ENCODE peak calls at places on chromosomes 4 and X, in seven cellular contexts. E, K, Y, A, V, Z and D are unnamed samples. For H3K4me1, the result is how much of the 10 kb centered on the place peaks cover.

GRCh38 chr4:90951037-90951436 is 823.8 kb downstream of the CCSER1 start:
- DNase-seq in E (peak), K (peak), Y (no peak), A (no peak), V (peak), Z (no peak), D (peak)

GRCh38 chrX:100410901-100411801 is 1.1 kb upstream of the PCDH19 start:
- DNase-seq in E (peak), K (peak), Y (no peak), A (no peak), V (no peak), Z (no peak), D (no peak)

GRCh38 chr4:183499797-183500196 is 5.1 kb upstream of the ING2 start:
- DNase-seq in E (no peak), K (no peak), Y (no peak), A (no peak), V (no peak), Z (no peak), D (no peak)

GRCh38 chrX:10677490-10677889 is 57.1 kb upstream of the MID1 start:
- DNase-seq in E (no peak), K (no peak), Y (no peak), A (no peak), V (no peak), Z (peak), D (no peak)

GRCh38 chr4:111506706-111507105 is 638.5 kb upstream of the FAM241A start:
- DNase-seq in E (no peak), K (no peak), Y (no peak), A (no peak), V (no peak), Z (no peak), D (no peak)

GRCh38 chr4:3389879-3390840 is 51.6 kb upstream of the HGFAC start:
- DNase-seq in E (no peak), K (no peak), Y (no peak), A (peak), V (no peak), Z (no peak), D (no peak)

GRCh38 chr4:40183615-40184411 is 13.0 kb upstream of the RHOH start:
- DNase-seq in E (no peak), K (no peak), Y (no peak), A (no peak), V (no peak), Z (no peak), D (no peak)

GRCh38 chrX:56733459-56734046 is 4.5 kb downstream of the NBDY start:
- DNase-seq in E (peak), K (peak), Y (peak), A (no peak), V (peak), Z (peak), D (peak)

GRCh38 chr4:1536579-1537409 is 130.6 kb upstream of the NKX1-1 start:
- DNase-seq in E (no peak), K (no peak), Y (no peak), A (no peak), V (no peak), Z (no peak), D (no peak)

GRCh38 chrX:31524182-31524581 is 452.3 kb upstream of the FTHL17 start:
- DNase-seq in E (no peak), K (no peak), Y (no peak), A (no peak), V (no peak), Z (no peak), D (no peak)

GRCh38 chr4:78622253-78622979 is 70.8 kb downstream of the ANXA3 start:
- DNase-seq in E (no peak), K (peak), Y (no peak), A (no peak), V (no peak), Z (no peak), D (peak)

GRCh38 chr4:2172161-2172560 is 69.8 kb downstream of the HAUS3 start:
- DNase-seq in E (no peak), K (no peak), Y (no peak), A (no peak), V (no peak), Z (no peak), D (no peak)

GRCh38 chr4:105560488-105560887 is 8.1 kb downstream of the ARHGEF38 start:
- DNase-seq in E (no peak), K (no peak), Y (no peak), A (no peak), V (no peak), Z (no peak), D (no peak)

GRCh38 chr4:114378306-114378903 is 220.2 kb upstream of the UGT8 start:
- DNase-seq in E (no peak), K (peak), Y (no peak), A (no peak), V (no peak), Z (no peak), D (peak)

GRCh38 chr4:182143822-182144620 is 99.2 kb upstream of the TENM3 start:
- DNase-seq in E (peak), K (no peak), Y (no peak), A (no peak), V (peak), Z (no peak), D (peak)

GRCh38 chr4:88002786-88003185 is 4.6 kb upstream of the PKD2 start:
- DNase-seq in E (no peak), K (no peak), Y (no peak), A (no peak), V (peak), Z (no peak), D (no peak)

GRCh38 chr4:166279261-166279660 is 406.2 kb downstream of the TLL1 start:
- DNase-seq in E (no peak), K (no peak), Y (no peak), A (no peak), V (no peak), Z (no peak), D (no peak)

GRCh38 chr4:55947254-55947882 is 1.4 kb upstream of the CEP135 start:
- DNase-seq in E (no peak), K (peak), Y (no peak), A (no peak), V (no peak), Z (no peak), D (no peak)

GRCh38 chr4:560731-561211 is 15.3 kb downstream of the TMEM271 start:
- DNase-seq in E (no peak), K (no peak), Y (no peak), A (no peak), V (no peak), Z (no peak), D (no peak)

GRCh38 chr4:141375855-141376254 is 155.2 kb downstream of the ZNF330 start:
- DNase-seq in E (peak), K (peak), Y (no peak), A (no peak), V (no peak), Z (no peak), D (peak)

GRCh38 chrX:68183612-68184214 is 249.6 kb downstream of the OPHN1 start:
- DNase-seq in E (peak), K (peak), Y (no peak), A (no peak), V (no peak), Z (no peak), D (no peak)

GRCh38 chr4:3820806-3821579 is 54.8 kb downstream of the ADRA2C start:
- DNase-seq in E (no peak), K (no peak), Y (no peak), A (no peak), V (no peak), Z (no peak), D (no peak)

GRCh38 chrX:155417769-155418168 is 35.9 kb downstream of the F8A2 start:
- DNase-seq in E (no peak), K (no peak), Y (no peak), A (no peak), V (no peak), Z (no peak), D (no peak)

GRCh38 chrX:14027031-14027430 is 2.7 kb downstream of the GEMIN8 start:
- DNase-seq in E (no peak), K (peak), Y (peak), A (no peak), V (no peak), Z (no peak), D (no peak)

GRCh38 chrX:83186632-83187031 is 321.5 kb upstream of the POU3F4 start:
- DNase-seq in E (no peak), K (no peak), Y (no peak), A (no peak), V (no peak), Z (no peak), D (no peak)

GRCh38 chrX:140190441-140191108 is 225.3 kb upstream of the CXorf66 start:
- DNase-seq in E (no peak), K (no peak), Y (peak), A (no peak), V (no peak), Z (no peak), D (no peak)

GRCh38 chr4:122758033-122758432 is 25.5 kb downstream of the BBS12 start:
- DNase-seq in E (peak), K (peak), Y (no peak), A (no peak), V (no peak), Z (no peak), D (peak)

DNA sequence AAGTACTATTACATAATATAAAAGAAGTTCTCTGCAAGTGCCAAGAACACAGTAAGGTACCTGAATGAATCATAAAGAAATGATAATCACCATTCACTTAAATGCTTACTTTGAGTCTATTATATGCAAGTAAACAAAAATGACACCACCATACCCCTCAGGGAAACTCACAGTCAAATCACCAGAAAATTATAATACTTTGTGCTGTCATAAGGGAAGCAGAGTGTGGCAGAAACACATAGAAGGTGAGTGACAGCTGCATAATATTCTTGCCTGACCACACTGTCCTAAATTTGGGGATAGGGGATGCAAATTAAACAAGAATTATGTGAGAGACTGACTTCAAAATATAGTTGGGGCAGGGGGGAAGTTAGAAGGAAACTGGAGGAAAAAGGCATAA is 12.9 kb downstream of the CCNI start:
- DNase-seq in E (no peak), K (no peak), Y (no peak), A (no peak), V (no peak), Z (no peak), D (no peak)
- H3K4me1 ChIP-seq in E (under half), K (under half), Y (under half), A (under half), V (under half), Z (under half), D (under half)

GRCh38 chrX:136616987-136617685 is 30.8 kb upstream of the CD40LG start:
- DNase-seq in E (no peak), K (no peak), Y (no peak), A (no peak), V (no peak), Z (no peak), D (no peak)

GRCh38 chrX:136623400-136623799 is 24.6 kb upstream of the CD40LG start:
- DNase-seq in E (no peak), K (no peak), Y (no peak), A (no peak), V (no peak), Z (no peak), D (no peak)

GRCh38 chrX:136619889-136620505 is 28.0 kb upstream of the CD40LG start:
- DNase-seq in E (no peak), K (no peak), Y (no peak), A (no peak), V (peak), Z (no peak), D (no peak)

GRCh38 chrX:136622568-136622967 is 25.4 kb upstream of the CD40LG start:
- DNase-seq in E (no peak), K (no peak), Y (no peak), A (no peak), V (peak), Z (no peak), D (no peak)

GRCh38 chrX:136620780-136621179 is 27.2 kb upstream of the CD40LG start:
- DNase-seq in E (no peak), K (no peak), Y (no peak), A (no peak), V (no peak), Z (no peak), D (no peak)
- H3K4me1 ChIP-seq in E (under half), K (under half), Y (under half), A (under half), V (under half), Z (under half), D (under half)

GRCh38 chr4:83850435-83850834 is 314.5 kb downstream of the GPAT3 start:
- DNase-seq in E (peak), K (no peak), Y (no peak), A (no peak), V (peak), Z (no peak), D (no peak)
- H3K4me1 ChIP-seq in E (under half), K (under half), Y (under half), A (under half), V (under half), Z (under half), D (under half)

GRCh38 chr4:158179465-158179864 is 6.6 kb upstream of the GASK1B start:
- DNase-seq in E (no peak), K (peak), Y (no peak), A (no peak), V (no peak), Z (no peak), D (no peak)

GRCh38 chr4:158176776-158177175 is 4.0 kb upstream of the GASK1B start:
- DNase-seq in E (no peak), K (no peak), Y (no peak), A (no peak), V (no peak), Z (no peak), D (no peak)

GRCh38 chr4:158172196-158172557 is 648 bp downstream of the GASK1B start:
- DNase-seq in E (no peak), K (no peak), Y (no peak), A (no peak), V (no peak), Z (no peak), D (no peak)

GRCh38 chr4:158172558-158173258 is at the start of gene GASK1B:
- DNase-seq in E (peak), K (peak), Y (peak), A (no peak), V (no peak), Z (peak), D (peak)

DNA sequence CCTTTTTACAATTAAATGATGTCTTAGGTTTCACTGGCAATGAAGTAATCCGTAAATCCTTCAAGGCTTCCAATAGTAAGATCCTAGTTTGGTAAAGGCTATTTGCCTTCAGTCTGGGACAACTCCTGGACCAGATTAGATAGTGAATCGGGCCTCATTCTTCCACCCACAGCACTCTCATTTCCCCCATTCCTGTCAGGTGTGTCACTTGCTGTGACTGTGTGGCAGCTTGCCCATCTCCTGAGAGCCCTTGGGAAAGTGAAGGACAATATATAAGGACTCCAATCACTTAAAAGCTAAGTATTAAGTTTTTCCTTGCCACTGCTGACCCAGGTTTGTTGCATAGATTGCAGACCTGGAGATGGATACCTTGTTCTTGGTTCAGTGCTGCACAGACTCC is 3.3 kb upstream of the GASK1B start:
- DNase-seq in E (no peak), K (peak), Y (peak), A (peak), V (peak), Z (no peak), D (no peak)
- H3K4me1 ChIP-seq in E (under half), K (under half), Y (under half), A (under half), V (under half), Z (half or more), D (under half)

GRCh38 chrX:65707153-65707552 is 39.7 kb downstream of the MSN start:
- DNase-seq in E (no peak), K (no peak), Y (no peak), A (no peak), V (no peak), Z (no peak), D (no peak)
- H3K4me1 ChIP-seq in E (under half), K (half or more), Y (under half), A (under half), V (under half), Z (under half), D (under half)

GRCh38 chr4:86965019-86965976 is 30.5 kb downstream of the AFF1 start:
- DNase-seq in E (peak), K (no peak), Y (no peak), A (no peak), V (no peak), Z (no peak), D (no peak)

GRCh38 chr4:86960557-86960959 is 25.7 kb downstream of the AFF1 start:
- DNase-seq in E (no peak), K (no peak), Y (no peak), A (no peak), V (no peak), Z (no peak), D (no peak)

GRCh38 chr4:86961103-86961502 is 26.3 kb downstream of the AFF1 start:
- DNase-seq in E (no peak), K (no peak), Y (no peak), A (no peak), V (no peak), Z (no peak), D (no peak)

GRCh38 chr4:86961605-86962295 is 26.9 kb downstream of the AFF1 start:
- DNase-seq in E (no peak), K (no peak), Y (no peak), A (no peak), V (no peak), Z (no peak), D (no peak)

GRCh38 chr4:86963697-86964096 is 28.9 kb downstream of the AFF1 start:
- DNase-seq in E (no peak), K (no peak), Y (no peak), A (no peak), V (peak), Z (no peak), D (no peak)
- H3K4me1 ChIP-seq in E (half or more), K (under half), Y (under half), A (under half), V (under half), Z (under half), D (under half)

DNA sequence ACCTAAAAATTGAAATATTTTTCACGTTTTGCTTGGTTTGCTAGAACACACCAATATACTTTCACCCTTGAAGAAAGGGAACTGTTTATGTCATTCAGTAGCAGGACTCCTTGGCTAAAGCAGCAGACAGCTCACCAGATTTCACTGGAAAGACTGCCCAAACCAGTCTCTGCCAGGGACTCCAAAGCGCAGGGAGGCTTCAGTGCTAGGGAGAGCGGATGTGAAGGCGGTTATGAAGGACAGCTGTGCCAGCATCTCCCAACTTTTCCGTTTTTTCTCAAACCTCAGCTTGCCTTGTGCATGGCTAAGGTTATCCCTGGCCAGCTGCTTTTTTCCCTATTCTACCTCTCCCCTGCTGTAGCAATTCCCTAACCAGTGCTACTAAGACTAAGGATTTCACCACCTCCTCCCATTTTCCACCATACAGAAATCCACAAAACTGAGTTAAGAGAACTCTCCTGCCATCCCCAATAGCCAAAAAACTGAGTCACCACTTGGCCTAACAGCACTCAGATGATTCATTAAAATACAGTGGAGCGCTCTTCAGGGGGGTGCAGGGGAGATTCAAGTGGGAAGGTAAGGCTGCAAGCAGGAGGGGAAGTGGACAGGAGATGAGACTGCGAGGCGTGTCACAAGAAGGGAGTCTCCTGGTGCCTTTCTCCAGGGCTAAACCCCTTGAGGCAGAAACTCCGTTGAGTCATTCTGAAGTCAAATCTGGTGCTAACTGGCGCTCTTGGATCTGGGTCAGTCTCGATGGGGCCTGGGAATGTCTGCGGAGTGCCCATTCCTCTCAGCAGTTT is 90.7 kb downstream of the PALLD start:
- DNase-seq in E (no peak), K (no peak), Y (no peak), A (peak), V (peak), Z (peak), D (no peak)
- H3K4me1 ChIP-seq in E (under half), K (under half), Y (under half), A (under half), V (under half), Z (under half), D (under half)

GRCh38 chr4:85738721-85739120 is 263.8 kb downstream of the ARHGAP24 start:
- DNase-seq in E (no peak), K (no peak), Y (no peak), A (no peak), V (no peak), Z (no peak), D (no peak)
- H3K4me1 ChIP-seq in E (under half), K (under half), Y (half or more), A (under half), V (under half), Z (half or more), D (under half)

DNA sequence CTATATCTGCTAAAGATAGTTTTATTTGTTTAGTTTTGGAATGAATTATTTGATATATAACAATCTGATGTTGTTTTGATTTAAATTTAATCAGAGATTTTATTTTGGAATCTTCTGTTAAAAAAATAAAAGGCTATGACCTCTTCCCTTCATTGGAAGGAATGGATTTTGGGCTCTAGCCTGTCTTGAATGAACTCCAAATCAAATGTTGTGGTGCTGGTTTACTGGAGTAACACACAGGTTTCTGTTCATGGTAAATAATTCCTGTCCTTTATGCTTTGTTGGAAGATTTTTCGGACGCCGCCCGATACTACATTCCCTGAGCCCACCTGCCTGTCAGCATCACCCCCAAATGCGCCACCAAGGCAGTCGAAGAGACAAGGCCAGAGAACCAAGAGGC is 291.1 kb downstream of the ARHGAP10 start:
- DNase-seq in E (no peak), K (no peak), Y (no peak), A (no peak), V (no peak), Z (no peak), D (no peak)
- H3K4me1 ChIP-seq in E (under half), K (under half), Y (under half), A (under half), V (under half), Z (half or more), D (under half)